ENCODE peak calls at places on chromosomes 16 and 17, in five cellular contexts. F is breast epithelium, Q is HCT116, O is transverse colon, S is GM12878. T is an unnamed sample.

GRCh38 chr16:15650698-15651161 is 685 bp downstream of the NDE1 start:
- DNase-seq in Q (no peak), S (no peak), O (no peak), F (no peak), T (no peak)

GRCh38 chr17:83083368-83084201 is 4.2 kb downstream of the METRNL start:
- DNase-seq in F (no peak), Q (no peak), S (no peak), O (no peak), T (no peak)

GRCh38 chr16:18072161-18072560 is 264.4 kb downstream of the NPIPA8 start:
- DNase-seq in Q (no peak), S (no peak), O (no peak), F (no peak), T (no peak)

GRCh38 chr17:18321309-18321708 is 6.2 kb downstream of the SMCR8 start:
- DNase-seq in O (no peak), Q (peak; percentile 16), F (no peak), S (no peak), T (no peak)

GRCh38 chr16:30526137-30526822 is at the start of gene ZNF768:
- DNase-seq in S (no peak), Q (no peak), O (peak; percentile 46), F (peak; percentile 56), T (no peak)

GRCh38 chr17:29802256-29802655 is 127.8 kb downstream of the SSH2 start:
- DNase-seq in F (no peak), Q (no peak), O (no peak), S (no peak), T (no peak)

GRCh38 chr16:57501492-57501891 is 15.2 kb upstream of the DOK4 start:
- DNase-seq in Q (no peak), O (no peak), F (no peak), S (no peak), T (no peak)

GRCh38 chr16:81261049-81261648 is 22.7 kb downstream of the BCO1 start:
- DNase-seq in S (no peak), F (no peak), O (no peak), Q (peak; percentile 29), T (no peak)

GRCh38 chr16:53083123-53083522 is 28.3 kb downstream of the CHD9 start:
- DNase-seq in F (no peak), O (no peak), Q (no peak), S (no peak), T (no peak)

GRCh38 chr16:80500116-80500859 is 40.5 kb upstream of the DYNLRB2 start:
- DNase-seq in F (no peak), S (no peak), O (no peak), Q (no peak), T (no peak)

GRCh38 chr16:56838622-56839337 is 26.2 kb upstream of the SLC12A3 start:
- DNase-seq in Q (no peak), S (no peak), O (no peak), F (no peak), T (no peak)

GRCh38 chr17:33292184-33292980 is 713 bp downstream of the ASIC2 start:
- DNase-seq in O (peak; percentile 26), Q (no peak), F (no peak), S (no peak), T (no peak)

GRCh38 chr16:12458591-12459400 is 344.9 kb downstream of the CPPED1 start:
- DNase-seq in Q (no peak), O (peak; percentile 16), F (no peak), S (no peak), T (no peak)

GRCh38 chr16:87410530-87410929 is 18.4 kb downstream of the MAP1LC3B start:
- DNase-seq in F (no peak), S (no peak), Q (no peak), O (no peak), T (no peak)

GRCh38 chr16:66952430-66953139 is 8.5 kb upstream of the CES3 start:
- DNase-seq in S (no peak), O (no peak), F (no peak), Q (no peak), T (no peak)

GRCh38 chr17:78130080-78130438 is 512 bp upstream of the TMC8 start:
- DNase-seq in Q (no peak), S (no peak), F (no peak), O (no peak), T (no peak)

GRCh38 chr17:78132086-78132676 is 1.6 kb downstream of the TMC8 start:
- DNase-seq in O (peak; percentile 83), Q (no peak), F (no peak), S (no peak), T (no peak)

GRCh38 chr17:78130439-78131101 is at the start of gene TMC8:
- DNase-seq in S (no peak), O (peak; percentile 72), F (no peak), Q (no peak), T (no peak)

GRCh38 chr17:78132767-78133178 is 2.2 kb downstream of the TMC8 start:
- DNase-seq in O (no peak), Q (no peak), S (no peak), F (no peak), T (no peak)

DNA sequence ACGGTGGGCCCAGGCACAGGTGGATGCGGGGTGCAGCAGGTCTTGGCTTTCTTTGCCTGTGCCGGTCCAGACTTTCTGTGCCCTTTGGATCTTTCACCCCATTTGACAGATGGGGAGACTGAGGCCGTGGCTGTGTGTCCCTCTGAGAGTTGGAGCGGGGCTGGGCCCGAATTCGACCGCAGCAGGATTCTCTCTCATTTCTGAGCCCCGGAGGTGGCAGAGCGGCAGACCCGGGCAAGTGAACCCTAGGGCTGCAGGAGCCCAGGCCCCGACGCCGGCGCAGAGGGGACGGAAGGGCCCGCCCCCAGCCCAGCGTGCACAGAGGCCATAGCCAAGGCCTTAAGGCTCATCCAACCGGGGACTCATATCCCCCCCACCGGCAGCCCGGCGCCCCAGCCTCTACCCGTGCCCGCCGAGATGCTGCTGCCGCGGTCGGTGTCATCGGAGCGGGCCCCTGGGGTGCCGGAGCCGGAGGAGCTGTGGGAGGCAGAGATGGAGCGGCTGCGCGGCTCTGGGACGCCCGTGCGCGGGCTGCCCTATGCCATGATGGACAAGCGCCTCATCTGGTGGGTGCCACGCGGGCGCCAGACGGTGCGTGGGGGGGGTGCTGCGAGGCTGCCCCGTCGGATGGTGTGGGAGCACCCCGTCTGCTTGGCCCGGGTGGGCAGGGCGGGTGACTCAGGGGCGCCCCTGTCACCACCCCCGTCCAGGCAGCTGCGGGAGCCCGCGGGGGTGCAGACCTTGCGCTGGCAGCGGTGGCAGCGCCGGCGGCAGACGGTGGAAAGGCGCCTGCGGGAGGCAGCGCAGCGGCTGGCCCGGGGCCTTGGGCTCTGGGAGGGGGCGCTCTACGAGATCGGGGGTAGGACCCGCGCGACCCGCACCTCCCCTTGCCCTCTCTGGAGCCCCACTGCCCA is 858 bp downstream of the TMC8 start:
- DNase-seq in S (no peak), Q (no peak), F (no peak), O (peak; percentile 32), T (no peak)
- TF ChIP-seq POLR2A in S (peak; percentile 0), Q (no peak), F (no peak), O (no peak), T (no peak)

DNA sequence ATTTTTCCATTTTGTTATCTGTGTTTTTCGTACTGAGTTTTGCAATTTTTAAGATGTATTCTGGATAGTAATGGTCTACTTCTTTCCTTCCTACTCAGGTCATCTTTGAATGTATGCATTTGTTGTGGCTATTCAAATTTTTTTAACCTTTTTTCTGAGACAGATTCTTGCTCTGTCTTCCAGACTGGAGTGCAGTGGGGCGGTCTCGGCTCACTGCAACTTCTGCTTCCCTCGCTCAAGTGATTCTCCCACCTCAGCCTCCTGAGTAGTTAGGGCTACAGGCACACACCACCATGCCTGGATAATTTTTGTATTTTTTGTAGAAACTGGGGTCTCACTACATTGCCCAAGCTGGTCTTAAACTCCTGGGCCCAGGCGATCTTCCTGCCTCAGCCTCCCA is 33.6 kb downstream of the VPS35L start:
- DNase-seq in S (no peak), O (no peak), Q (no peak), F (no peak), T (no peak)
- TF ChIP-seq POLR2AphosphoS5 in S (no peak), O (no peak), Q (no peak), F (no peak), T (no peak)

GRCh38 chr17:77834170-77835115 is 124.1 kb upstream of the TNRC6C start:
- DNase-seq in Q (peak; percentile 62), O (peak; percentile 46), S (peak; percentile 49), F (no peak), T (no peak)

GRCh38 chr17:77831497-77832179 is 126.9 kb upstream of the TNRC6C start:
- DNase-seq in Q (no peak), S (no peak), F (peak; percentile 31), O (no peak), T (no peak)

GRCh38 chr17:77830816-77831490 is 127.5 kb upstream of the TNRC6C start:
- DNase-seq in F (no peak), O (no peak), S (no peak), Q (no peak), T (no peak)

GRCh38 chr17:77832180-77832560 is 126.3 kb upstream of the TNRC6C start:
- DNase-seq in O (no peak), F (no peak), Q (no peak), S (no peak), T (no peak)

GRCh38 chr17:77833769-77834168 is 124.7 kb upstream of the TNRC6C start:
- DNase-seq in S (peak; percentile 58), O (no peak), F (no peak), Q (no peak), T (no peak)
- H3K4me1 ChIP-seq in S (peaks cover 6% of the 10 kb centered on the region), O (peaks cover 9% of the 10 kb centered on the region), F (no peaks in the 10 kb centered on the region), Q (peaks cover 37% of the 10 kb centered on the region), T (peaks cover 39% of the 10 kb centered on the region)

GRCh38 chr17:63446981-63447687 is 1.0 kb upstream of the CYB561 start:
- DNase-seq in S (no peak), F (no peak), O (peak; percentile 56), Q (no peak), T (no peak)
- TF ChIP-seq POLR2A in S (peak; percentile 14), F (no peak), O (no peak), Q (peak; percentile 29), T (no peak)

GRCh38 chr17:62965149-62965648 is 836 bp upstream of the TANC2 start:
- DNase-seq in Q (no peak), F (no peak), S (no peak), O (no peak), T (no peak)

GRCh38 chr17:62966426-62967110 is 533 bp downstream of the TANC2 start:
- DNase-seq in Q (no peak), S (no peak), O (peak; percentile 74), F (no peak), T (no peak)

GRCh38 chr17:62967111-62967449 is 1.0 kb downstream of the TANC2 start:
- DNase-seq in S (no peak), F (no peak), Q (no peak), O (no peak), T (no peak)

GRCh38 chr17:62964506-62964905 is 1.5 kb upstream of the TANC2 start:
- DNase-seq in O (no peak), F (no peak), Q (no peak), S (no peak), T (no peak)

GRCh38 chr17:62965649-62966425 is at the start of gene TANC2:
- DNase-seq in Q (peak; percentile 84), O (peak; percentile 86), S (peak; percentile 3), F (peak; percentile 67), T (no peak)
- TF ChIP-seq POLR2AphosphoS5 in Q (no peak), O (no peak), S (no peak), F (peak; percentile 60), T (no peak)